ENCODE peak calls at places on chromosomes 4 and X, in five cellular contexts. R, B, X, Z and J are unnamed samples.

GRCh38 chr4:125313989-125314602 is 659 bp upstream of the FAT4 start:
- DNase-seq in R (no peak), B (peak; percentile 8), X (peak; percentile 41), Z (no peak), J (no peak)

GRCh38 chr4:956531-957230 is 16.7 kb downstream of the DGKQ start:
- DNase-seq in R (no peak), B (no peak), X (no peak), Z (no peak), J (no peak)

GRCh38 chrX:135396109-135396508 is 25.6 kb upstream of the SMIM10L2A start:
- DNase-seq in R (no peak), B (peak; percentile 3), X (no peak), Z (no peak), J (no peak)

GRCh38 chr4:22986881-22987280 is 294.1 kb downstream of the GBA3 start:
- DNase-seq in R (no peak), B (no peak), X (no peak), Z (no peak), J (no peak)

GRCh38 chr4:14225683-14226207 is 598.2 kb upstream of the BOD1L1 start:
- DNase-seq in R (no peak), B (no peak), X (no peak), Z (no peak), J (no peak)

GRCh38 chrX:78168065-78168464 is 28.6 kb upstream of the TAF9B start:
- DNase-seq in R (no peak), B (no peak), X (no peak), Z (no peak), J (no peak)

GRCh38 chrX:24376403-24376802 is 16.0 kb downstream of the SUPT20HL1 start:
- DNase-seq in R (no peak), B (no peak), X (no peak), Z (no peak), J (no peak)

GRCh38 chr4:122309988-122310626 is 68.7 kb upstream of the ADAD1 start:
- DNase-seq in R (no peak), B (peak; percentile 18), X (peak; percentile 11), Z (no peak), J (peak; percentile 12)

GRCh38 chr4:145345401-145345800 is 136.3 kb upstream of the SMAD1 start:
- DNase-seq in R (no peak), B (peak; percentile 8), X (no peak), Z (no peak), J (no peak)

GRCh38 chr4:42280327-42281095 is 116.8 kb upstream of the SHISA3 start:
- DNase-seq in R (peak; percentile 58), B (peak; percentile 21), X (no peak), Z (no peak), J (peak; percentile 60)

GRCh38 chrX:72475952-72476668 is 96.5 kb downstream of the HDAC8 start:
- DNase-seq in R (peak; percentile 23), B (no peak), X (no peak), Z (no peak), J (no peak)

GRCh38 chrX:42025861-42026260 is 102.5 kb upstream of the CASK start:
- DNase-seq in R (no peak), B (no peak), X (no peak), Z (no peak), J (no peak)

GRCh38 chr4:2948895-2949781 is 14.1 kb downstream of the NOP14 start:
- DNase-seq in R (no peak), B (no peak), X (no peak), Z (no peak), J (no peak)

GRCh38 chrX:123993326-123993725 is 31.8 kb downstream of the STAG2 start:
- DNase-seq in R (no peak), B (peak; percentile 81), X (no peak), Z (no peak), J (no peak)

GRCh38 chr4:140252144-140252741 is 98.3 kb upstream of the MAML3 start:
- DNase-seq in R (peak; percentile 69), B (no peak), X (no peak), Z (no peak), J (no peak)

GRCh38 chr4:15002659-15003440 is 569 bp downstream of the CPEB2 start:
- DNase-seq in R (peak; percentile 78), B (peak; percentile 87), X (peak; percentile 29), Z (peak; percentile 25), J (peak; percentile 62)

GRCh38 chr4:86977621-86978184 is 42.9 kb downstream of the AFF1 start:
- DNase-seq in R (no peak), B (peak; percentile 76), X (peak; percentile 96), Z (peak; percentile 67), J (no peak)

GRCh38 chr4:185513489-185514181 is 21.7 kb downstream of the PDLIM3 start:
- DNase-seq in R (no peak), B (peak; percentile 54), X (peak; percentile 73), Z (peak; percentile 2), J (no peak)

GRCh38 chr4:101294591-101294990 is 52.7 kb downstream of the PPP3CA start:
- DNase-seq in R (no peak), B (no peak), X (no peak), Z (no peak), J (no peak)

GRCh38 chr4:1366371-1367229 is 19.6 kb downstream of the UVSSA start:
- DNase-seq in R (no peak), B (no peak), X (no peak), Z (no peak), J (no peak)

GRCh38 chr4:88533937-88534750 is 10.6 kb upstream of the PYURF start:
- DNase-seq in R (no peak), B (peak; percentile 94), X (no peak), Z (no peak), J (no peak)

GRCh38 chr4:153233761-153234371 is 29.6 kb downstream of the TRIM2 start:
- DNase-seq in R (no peak), B (peak; percentile 93), X (no peak), Z (no peak), J (no peak)

GRCh38 chr4:26992657-26993361 is 132.2 kb downstream of the STIM2 start:
- DNase-seq in R (no peak), B (peak; percentile 89), X (no peak), Z (peak; percentile 72), J (peak; percentile 11)

GRCh38 chr4:101977096-101977495 is 186.6 kb downstream of the BANK1 start:
- DNase-seq in R (no peak), B (peak; percentile 94), X (no peak), Z (no peak), J (no peak)

GRCh38 chr4:90118547-90119211 is 8.5 kb upstream of the CCSER1 start:
- DNase-seq in R (no peak), B (no peak), X (no peak), Z (no peak), J (no peak)

GRCh38 chr4:90126805-90127204 is 389 bp upstream of the CCSER1 start:
- DNase-seq in R (no peak), B (no peak), X (no peak), Z (no peak), J (no peak)

GRCh38 chr4:90120815-90121214 is 6.4 kb upstream of the CCSER1 start:
- DNase-seq in R (no peak), B (no peak), X (no peak), Z (no peak), J (no peak)

GRCh38 chr4:90120037-90120436 is 7.2 kb upstream of the CCSER1 start:
- DNase-seq in R (no peak), B (no peak), X (no peak), Z (no peak), J (no peak)

GRCh38 chr4:90121961-90122748 is 5.0 kb upstream of the CCSER1 start:
- DNase-seq in R (no peak), B (peak; percentile 3), X (no peak), Z (no peak), J (no peak)
- TF ChIP-seq MXI1 in R (no peak), B (no peak), X (no peak), Z (no peak), J (no peak)

DNA sequence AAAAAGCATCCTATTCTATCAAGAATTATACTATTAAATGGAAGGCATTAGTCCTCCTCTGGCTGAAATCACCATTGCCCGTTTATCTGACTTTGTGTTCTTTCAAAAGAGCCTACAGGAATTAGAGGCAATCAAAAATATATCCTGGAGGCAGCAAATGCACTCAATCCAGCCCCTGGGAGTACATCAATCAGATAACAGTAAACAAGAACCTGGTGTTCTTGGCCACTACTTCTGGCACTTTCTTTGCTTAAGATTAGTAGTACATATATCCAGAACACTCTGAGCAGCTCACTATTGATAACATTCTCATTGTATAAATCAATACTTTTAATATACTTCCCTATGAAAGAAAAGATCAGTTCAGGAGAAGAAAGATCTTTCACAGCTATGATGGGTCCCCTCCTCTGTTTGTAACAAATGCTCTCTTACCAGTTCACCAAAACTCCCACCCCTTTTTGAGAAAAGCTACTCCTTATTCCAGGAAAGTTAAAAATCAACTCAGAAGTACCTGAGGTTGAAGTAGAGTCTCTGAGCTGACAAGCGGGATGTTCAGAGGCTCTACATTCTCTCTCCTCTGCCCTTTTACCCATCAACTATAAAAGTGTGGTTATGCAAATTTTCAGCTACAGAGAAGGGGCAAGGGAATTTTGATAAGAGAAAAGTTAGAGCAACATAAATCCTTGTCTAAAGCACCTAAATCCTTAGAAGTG is 176.0 kb downstream of the COX18 start:
- DNase-seq in R (no peak), B (no peak), X (no peak), Z (no peak), J (no peak)
- TF ChIP-seq MXI1 in R (no peak), B (no peak), X (no peak), Z (no peak), J (no peak)

DNA sequence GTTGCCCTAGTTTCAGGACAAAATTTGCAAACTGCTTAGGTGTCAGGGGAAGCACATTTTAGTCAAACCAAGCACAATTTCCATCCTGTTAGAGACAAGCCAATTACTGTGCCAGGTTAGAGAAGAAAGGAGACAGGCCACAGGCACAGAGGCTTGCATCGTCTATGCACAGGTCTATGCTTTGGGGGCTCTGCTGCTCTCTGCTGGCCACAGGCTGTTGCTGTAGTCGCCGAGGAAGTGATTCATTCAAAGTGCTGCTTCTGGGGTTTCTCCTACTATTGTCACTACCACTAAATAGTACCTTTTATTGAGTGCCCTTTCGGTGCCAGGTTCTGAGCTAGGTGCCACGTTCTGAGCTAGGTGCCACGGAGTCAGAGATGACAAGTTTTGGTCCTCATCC is 45.5 kb downstream of the VGLL1 start:
- DNase-seq in R (peak; percentile 36), B (peak; percentile 32), X (peak; percentile 1), Z (no peak), J (peak; percentile 37)
- TF ChIP-seq MXI1 in R (no peak), B (no peak), X (no peak), Z (no peak), J (no peak)

DNA sequence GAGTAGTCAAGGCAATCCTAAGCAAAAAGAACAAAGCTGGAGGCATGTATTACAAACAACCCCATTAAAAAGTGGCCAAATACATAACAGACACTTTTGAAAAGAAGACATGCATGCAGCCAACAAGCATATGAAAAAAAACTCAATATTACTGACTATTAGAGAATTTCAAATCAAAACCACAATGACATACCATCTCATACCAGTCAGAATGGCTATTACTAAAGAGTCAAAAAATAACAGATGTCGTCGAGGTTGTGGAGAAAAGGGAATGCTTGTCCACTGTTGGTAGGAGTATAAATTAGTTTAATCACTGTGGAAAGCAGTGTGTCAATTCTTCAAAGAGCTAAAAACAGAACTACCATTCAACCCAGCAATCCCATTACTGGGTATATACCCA is 604.6 kb upstream of the GRIA3 start:
- DNase-seq in R (no peak), B (peak; percentile 1), X (no peak), Z (no peak), J (no peak)
- TF ChIP-seq MXI1 in R (no peak), B (no peak), X (no peak), Z (no peak), J (no peak)

DNA sequence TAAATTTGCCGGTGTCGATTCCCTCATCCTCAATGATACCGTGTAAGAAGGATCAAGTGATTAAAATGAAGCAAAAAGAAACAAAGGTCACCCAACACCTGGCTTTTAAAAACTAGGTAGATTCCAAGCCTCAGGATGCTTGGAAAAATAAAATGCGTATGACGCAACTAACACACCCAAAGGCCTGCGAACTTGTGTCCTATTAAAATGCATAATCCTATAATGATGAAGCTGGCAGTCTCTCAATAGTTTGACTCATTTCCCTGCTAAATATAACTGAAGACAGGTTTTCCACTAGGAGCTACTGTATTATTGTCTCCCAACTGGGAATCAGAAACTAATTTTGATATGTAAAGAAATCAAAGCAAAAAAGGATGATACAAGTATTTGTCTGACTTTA is 263.2 kb downstream of the DHX15 start:
- DNase-seq in R (no peak), B (peak; percentile 65), X (no peak), Z (no peak), J (no peak)
- TF ChIP-seq MXI1 in R (no peak), B (no peak), X (no peak), Z (no peak), J (no peak)